ENCODE peak calls at places on chromosomes 6 and 20, in six cellular contexts. K, S, I, R, U and F are unnamed samples.

GRCh38 chr20:51531141-51531710 is 11.3 kb downstream of the NFATC2 start:
- DNase-seq in K (no peak), S (no peak), I (no peak), R (no peak), U (no peak), F (no peak)

GRCh38 chr6:38262041-38262440 is 377.7 kb downstream of the BTBD9 start:
- DNase-seq in K (no peak), S (no peak), I (no peak), R (peak; percentile 57), U (no peak), F (no peak)

GRCh38 chr6:22470454-22471368 is 98.7 kb upstream of the HDGFL1 start:
- DNase-seq in K (no peak), S (peak; percentile 55), I (peak; percentile 9), R (no peak), U (no peak), F (no peak)

GRCh38 chr20:15179426-15180190 is 842.2 kb upstream of the FLRT3 start:
- DNase-seq in K (no peak), S (no peak), I (no peak), R (no peak), U (no peak), F (no peak)

GRCh38 chr20:40962733-40963504 is 65.7 kb upstream of the TOP1 start:
- DNase-seq in K (peak; percentile 91), S (peak; percentile 81), I (no peak), R (peak; percentile 72), U (peak; percentile 80), F (peak; percentile 27)

GRCh38 chr20:52869698-52870288 is 102.4 kb upstream of the TSHZ2 start:
- DNase-seq in K (no peak), S (no peak), I (no peak), R (no peak), U (no peak), F (no peak)

GRCh38 chr20:23111307-23111943 is 25.3 kb upstream of the CD93 start:
- DNase-seq in K (no peak), S (no peak), I (no peak), R (no peak), U (no peak), F (no peak)

GRCh38 chr6:49225471-49225870 is 237.6 kb downstream of the MMUT start:
- DNase-seq in K (no peak), S (no peak), I (no peak), R (no peak), U (no peak), F (no peak)

GRCh38 chr20:46192376-46192944 is 74.3 kb downstream of the CD40 start:
- DNase-seq in K (no peak), S (peak; percentile 89), I (no peak), R (no peak), U (no peak), F (no peak)

GRCh38 chr6:168700880-168701279 is 259.9 kb downstream of the SMOC2 start:
- DNase-seq in K (no peak), S (no peak), I (no peak), R (no peak), U (no peak), F (no peak)

GRCh38 chr6:104126621-104127020 is 733.1 kb downstream of the HACE1 start:
- DNase-seq in K (no peak), S (no peak), I (no peak), R (no peak), U (no peak), F (no peak)

GRCh38 chr6:26200918-26201721 is 113.9 kb downstream of the HFE start:
- DNase-seq in K (no peak), S (no peak), I (no peak), R (no peak), U (peak; percentile 41), F (no peak)

GRCh38 chr6:3850451-3851203 is 1.5 kb downstream of the FAM50B start:
- DNase-seq in K (no peak), S (no peak), I (peak; percentile 30), R (no peak), U (no peak), F (no peak)

GRCh38 chr20:51562334-51563140 is 20.0 kb upstream of the NFATC2 start:
- DNase-seq in K (peak; percentile 85), S (peak; percentile 82), I (no peak), R (no peak), U (peak; percentile 24), F (no peak)

GRCh38 chr6:152063170-152063921 is 255.9 kb downstream of the ESR1 start:
- DNase-seq in K (no peak), S (no peak), I (no peak), R (peak; percentile 23), U (no peak), F (no peak)

GRCh38 chr20:32845786-32846185 is 12.9 kb upstream of the EFCAB8 start:
- DNase-seq in K (no peak), S (no peak), I (no peak), R (peak; percentile 66), U (no peak), F (no peak)

GRCh38 chr20:1304711-1305515 is 24.0 kb downstream of the SDCBP2 start:
- DNase-seq in K (no peak), S (no peak), I (no peak), R (no peak), U (peak; percentile 12), F (no peak)

GRCh38 chr6:134553941-134554340 is 236.0 kb upstream of the SGK1 start:
- DNase-seq in K (no peak), S (no peak), I (no peak), R (no peak), U (no peak), F (no peak)

DNA sequence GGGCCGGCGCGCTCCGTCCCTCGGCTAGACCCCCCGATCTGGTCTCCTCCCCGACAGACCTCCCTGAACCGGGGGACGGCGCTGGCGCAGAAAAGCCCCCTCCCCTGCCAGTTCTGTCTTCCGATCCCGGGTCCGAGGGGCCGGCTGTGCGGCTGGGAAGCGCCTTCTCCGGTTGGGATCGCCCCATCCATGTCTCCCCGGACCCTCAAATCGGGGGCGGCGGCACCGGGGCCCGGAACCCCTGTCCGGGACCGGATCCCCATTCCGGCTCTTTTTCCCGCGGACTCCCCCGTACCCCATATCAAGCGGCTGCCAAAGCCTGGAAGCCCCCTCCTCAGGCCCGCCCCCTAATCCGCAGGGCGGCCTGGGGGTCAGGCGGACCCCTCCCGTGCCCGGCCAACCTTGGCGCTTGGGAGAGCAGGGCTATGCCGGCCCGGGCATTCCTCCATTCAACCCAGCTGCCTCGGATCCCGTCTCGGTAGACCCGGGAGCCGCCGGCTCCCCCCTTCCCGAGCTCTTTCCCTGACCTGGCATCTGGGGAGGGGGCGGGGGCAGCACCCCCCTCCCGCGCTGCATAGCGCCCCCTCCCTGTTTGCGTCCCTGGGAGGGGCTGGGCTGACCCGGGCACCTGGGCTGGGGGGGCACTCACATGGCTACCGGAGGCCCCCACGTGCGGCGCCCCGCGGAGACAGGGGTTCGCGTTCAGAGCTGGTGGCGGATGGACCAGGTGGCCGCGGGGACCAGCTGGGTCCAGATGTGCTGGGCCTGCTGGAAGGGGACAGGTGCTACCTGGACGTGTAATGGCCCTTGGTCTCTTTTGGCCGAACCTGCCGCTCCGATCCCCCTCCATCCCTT is 645 bp downstream of the DLGAP4 start:
- DNase-seq in K (peak; percentile 65), S (peak; percentile 76), I (no peak), R (no peak), U (no peak), F (no peak)
- TF ChIP-seq GABPA in K (no peak), S (no peak), I (no peak), R (no peak), U (no peak), F (no peak)

DNA sequence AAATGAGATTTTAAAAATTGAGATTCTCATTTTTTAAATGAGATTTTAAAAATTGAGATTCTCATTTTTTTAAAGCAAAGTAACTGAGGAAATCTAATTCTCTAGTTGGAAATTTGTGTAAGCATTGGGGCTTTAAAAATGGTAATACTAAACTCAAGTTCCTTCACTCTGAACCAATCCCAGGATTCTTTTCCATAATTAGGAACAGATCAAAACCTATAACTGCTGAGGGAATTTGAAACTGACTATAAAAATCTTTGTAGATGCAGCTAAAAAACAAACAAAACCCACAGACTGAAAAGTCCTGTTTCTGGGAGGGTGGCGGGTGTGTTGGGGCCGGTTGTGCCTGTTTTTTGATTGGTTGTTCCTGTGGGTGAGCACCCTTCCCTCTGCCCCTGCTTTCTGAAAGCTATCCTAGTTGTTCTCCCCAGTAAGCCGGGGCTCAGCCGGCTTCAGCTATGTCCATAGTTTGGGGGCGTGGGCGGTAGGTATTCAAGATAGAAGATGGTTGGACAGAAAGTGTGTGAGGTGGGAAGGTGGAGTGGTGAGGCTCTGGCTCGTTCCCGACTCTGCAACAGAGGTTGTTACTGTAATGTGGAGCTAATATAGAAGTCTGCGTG is 49.3 kb downstream of the GFRA4 start:
- DNase-seq in K (no peak), S (no peak), I (no peak), R (no peak), U (no peak), F (no peak)
- TF ChIP-seq GABPA in K (no peak), S (no peak), I (no peak), R (no peak), U (no peak), F (no peak)

GRCh38 chr6:11343963-11344714 is 111.7 kb upstream of the NEDD9 start:
- DNase-seq in K (no peak), S (no peak), I (no peak), R (peak; percentile 59), U (no peak), F (no peak)

GRCh38 chr6:11346516-11346915 is 114.0 kb upstream of the NEDD9 start:
- DNase-seq in K (no peak), S (no peak), I (peak; percentile 71), R (no peak), U (no peak), F (no peak)

GRCh38 chr6:11337306-11337705 is 104.8 kb upstream of the NEDD9 start:
- DNase-seq in K (no peak), S (no peak), I (no peak), R (no peak), U (no peak), F (no peak)

DNA sequence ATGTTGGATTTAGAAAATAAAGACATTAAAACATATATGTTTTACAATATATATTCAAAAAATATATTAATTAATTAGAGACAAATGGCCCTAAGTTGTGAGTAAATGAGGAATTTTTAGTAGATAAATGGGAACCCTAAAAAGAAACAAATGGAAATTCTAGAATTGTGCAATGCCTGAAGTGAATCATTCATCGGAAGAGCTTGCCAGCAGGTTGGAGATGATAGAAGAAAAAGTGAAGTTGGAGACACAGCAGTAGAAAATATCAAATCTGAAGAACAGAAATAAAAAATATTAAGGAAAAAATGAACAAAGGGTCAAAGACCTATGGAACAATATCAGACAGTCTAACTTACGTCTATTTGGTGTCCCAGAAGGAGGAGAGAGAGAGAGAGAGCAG is 109.4 kb upstream of the NEDD9 start:
- DNase-seq in K (no peak), S (no peak), I (no peak), R (no peak), U (no peak), F (no peak)
- TF ChIP-seq GABPA in K (no peak), S (no peak), I (no peak), R (no peak), U (no peak), F (no peak)

GRCh38 chr6:158574800-158575199 is 14.9 kb downstream of the TMEM181 start:
- DNase-seq in K (no peak), S (no peak), I (no peak), R (no peak), U (no peak), F (no peak)

GRCh38 chr6:158572653-158573541 is 13.0 kb downstream of the TMEM181 start:
- DNase-seq in K (no peak), S (no peak), I (no peak), R (no peak), U (no peak), F (no peak)

GRCh38 chr6:158573542-158573931 is 13.6 kb downstream of the TMEM181 start:
- DNase-seq in K (no peak), S (no peak), I (no peak), R (no peak), U (no peak), F (no peak)

GRCh38 chr6:158570681-158570962 is 10.7 kb downstream of the TMEM181 start:
- DNase-seq in K (no peak), S (no peak), I (no peak), R (peak; percentile 60), U (no peak), F (no peak)

GRCh38 chr6:158571826-158572652 is 12.1 kb downstream of the TMEM181 start:
- DNase-seq in K (no peak), S (no peak), I (no peak), R (peak; percentile 94), U (no peak), F (no peak)
- TF ChIP-seq GABPA in K (no peak), S (no peak), I (no peak), R (peak; percentile 82), U (no peak), F (no peak)